ENCODE peak calls at places on chromosome 4, in ten cellular contexts. K is fibroblast of the aortic adventitia; O is anterior cingulate cortex; W is stomach; J is GM23248; Z is DMS 273 treated with DMSO at 0.1 percent for 48 hours; F is CD8-positive, alpha-beta T cell; Q is NCI-H146; C is colonic mucosa; G is activated CD4-positive, alpha-beta memory T cell treated with anti-CD3 and anti-CD28 coated beads, Interleukin-2, amount 10 ng/mL, durations not matched to agents 7 days and 5 days. P is an unnamed sample.

GRCh38 chr4:6291784-6292297 is 22.2 kb downstream of the WFS1 start:
- DNase-seq in G (no peak), K (no peak), F (no peak), Z (no peak), J (no peak), W (no peak), Q (no peak), C (no peak), O (no peak), P (no peak)

GRCh38 chr4:127505203-127505602 is 127.6 kb upstream of the INTU start:
- DNase-seq in Q (no peak), J (peak), K (peak), O (no peak), C (no peak), W (peak), G (no peak), F (no peak), Z (no peak), P (no peak)

GRCh38 chr4:1538096-1538410 is 131.8 kb upstream of the NKX1-1 start:
- DNase-seq in F (no peak), W (no peak), Q (no peak), O (no peak), G (no peak), C (no peak), K (no peak), Z (no peak), J (no peak), P (no peak)

GRCh38 chr4:96293806-96294205 is 453.9 kb downstream of the PDHA2 start:
- DNase-seq in O (no peak), J (no peak), G (no peak), C (no peak), W (no peak), Z (peak), Q (no peak), F (no peak), K (no peak), P (no peak)

GRCh38 chr4:145956288-145956890 is 17.8 kb upstream of the ZNF827 start:
- DNase-seq in G (peak), C (peak), O (no peak), J (peak), Z (no peak), Q (peak), W (no peak), K (peak), F (peak), P (peak)

GRCh38 chr4:83281326-83281725 is 3.3 kb downstream of the COQ2 start:
- DNase-seq in C (no peak), J (no peak), F (no peak), G (no peak), O (no peak), Q (no peak), Z (no peak), W (no peak), K (no peak), P (no peak)

GRCh38 chr4:108637856-108638255 is 12.5 kb upstream of the OSTC start:
- DNase-seq in O (no peak), C (no peak), Q (no peak), F (no peak), G (no peak), W (no peak), K (peak), J (peak), Z (no peak), P (no peak)

GRCh38 chr4:109998867-109999303 is 86.2 kb downstream of the EGF start:
- DNase-seq in Q (peak), C (peak), Z (no peak), G (no peak), J (peak), K (peak), O (no peak), W (no peak), F (no peak), P (peak)

GRCh38 chr4:119299221-119300071 is 22.5 kb downstream of the FABP2 start:
- DNase-seq in O (no peak), Q (no peak), C (peak), K (peak), W (no peak), J (peak), Z (no peak), F (no peak), G (no peak), P (no peak)

GRCh38 chr4:123284166-123284565 is 112.4 kb upstream of the SPRY1 start:
- DNase-seq in J (no peak), W (no peak), G (no peak), C (no peak), F (no peak), K (peak), O (no peak), Q (no peak), Z (no peak), P (no peak)

GRCh38 chr4:149793459-149793858 is 22.2 kb downstream of the IQCM start:
- DNase-seq in F (no peak), Q (no peak), W (no peak), J (peak), C (no peak), K (peak), G (no peak), O (no peak), Z (no peak), P (no peak)

GRCh38 chr4:186669735-186670134 is 53.9 kb downstream of the FAT1 start:
- DNase-seq in J (no peak), W (no peak), F (no peak), Q (no peak), C (no peak), Z (no peak), K (no peak), O (no peak), G (no peak), P (no peak)

GRCh38 chr4:173415885-173416658 is 17.2 kb upstream of the SCRG1 start:
- DNase-seq in W (peak), K (no peak), O (no peak), Z (no peak), C (no peak), Q (no peak), G (no peak), J (no peak), F (no peak), P (no peak)

GRCh38 chr4:126611900-126612299 is 1020.9 kb upstream of the INTU start:
- DNase-seq in G (no peak), Q (no peak), W (no peak), K (no peak), J (peak), C (no peak), O (no peak), F (no peak), Z (no peak), P (no peak)

GRCh38 chr4:21845663-21846062 is 102.9 kb downstream of the KCNIP4 start:
- DNase-seq in G (no peak), Z (no peak), O (no peak), C (no peak), J (peak), F (no peak), K (peak), W (no peak), Q (no peak), P (no peak)

GRCh38 chr4:54540931-54541330 is 116.8 kb upstream of the KIT start:
- DNase-seq in Z (no peak), Q (no peak), C (no peak), O (no peak), W (no peak), G (no peak), J (no peak), K (no peak), F (no peak), P (no peak)

GRCh38 chr4:82694106-82694505 is 104.5 kb downstream of the SCD5 start:
- DNase-seq in J (no peak), C (no peak), W (no peak), K (no peak), F (no peak), G (no peak), O (no peak), Z (no peak), Q (no peak), P (no peak)

GRCh38 chr4:149707862-149708261 is 107.8 kb downstream of the IQCM start:
- DNase-seq in O (no peak), C (no peak), F (no peak), J (no peak), Z (no peak), G (no peak), Q (no peak), K (no peak), W (no peak), P (no peak)

GRCh38 chr4:152536545-152537182 is 772 bp upstream of the FBXW7 start:
- DNase-seq in K (peak), Q (peak), W (no peak), G (peak), C (peak), J (peak), Z (no peak), F (peak), O (no peak), P (peak)

GRCh38 chr4:41748074-41748787 is at the start of gene PHOX2B:
- DNase-seq in J (no peak), O (no peak), C (no peak), G (no peak), Z (no peak), K (no peak), W (no peak), F (no peak), Q (no peak), P (no peak)

GRCh38 chr4:165094873-165095272 is 17.8 kb downstream of the TMEM192 start:
- DNase-seq in G (no peak), F (no peak), K (no peak), W (no peak), Q (no peak), Z (no peak), C (no peak), O (no peak), J (no peak), P (no peak)

GRCh38 chr4:140152760-140153418 is 1.1 kb downstream of the MAML3 start:
- DNase-seq in J (peak), W (peak), K (peak), O (no peak), Z (no peak), Q (peak), G (peak), C (peak), F (peak), P (peak)

GRCh38 chr4:156815717-156816319 is 155.8 kb downstream of the PDGFC start:
- DNase-seq in J (no peak), O (no peak), C (no peak), Z (peak), F (no peak), K (no peak), W (no peak), G (no peak), Q (peak), P (no peak)

GRCh38 chr4:122152699-122153328 is 683 bp downstream of the BLTP1 start:
- DNase-seq in O (no peak), F (peak), K (peak), Z (peak), G (peak), C (peak), W (peak), Q (peak), J (peak), P (no peak)